ENCODE peak calls at places on chromosomes 7 and 10, in nine cellular contexts. G, W, N, Y, K, H, X, V and P are unnamed samples.

GRCh38 chr10:131905603-131906268 is 4.9 kb downstream of the PPP2R2D start:
- DNase-seq in G (no peak), W (no peak), N (no peak), Y (no peak), K (peak), H (no peak), X (no peak), V (no peak), P (no peak)

GRCh38 chr10:13180788-13181187 is 19.4 kb downstream of the MCM10 start:
- DNase-seq in G (no peak), W (no peak), N (no peak), Y (no peak), K (no peak), H (no peak), X (no peak), V (no peak), P (no peak)

GRCh38 chr10:305034-305433 is 169.8 kb downstream of the ZMYND11 start:
- DNase-seq in G (no peak), W (no peak), N (no peak), Y (no peak), K (no peak), H (no peak), X (no peak), V (no peak), P (no peak)

GRCh38 chr10:93403741-93404354 is 78.3 kb downstream of the MYOF start:
- DNase-seq in G (no peak), W (no peak), N (no peak), Y (no peak), K (no peak), H (no peak), X (peak), V (no peak), P (no peak)

GRCh38 chr10:74988787-74989574 is 122.5 kb upstream of the SAMD8 start:
- DNase-seq in G (no peak), W (no peak), N (no peak), Y (peak), K (no peak), H (no peak), X (no peak), V (no peak), P (no peak)

GRCh38 chr7:101555269-101555920 is 73.7 kb downstream of the MYL10 start:
- DNase-seq in G (no peak), W (no peak), N (no peak), Y (no peak), K (no peak), H (no peak), X (no peak), V (no peak), P (no peak)

GRCh38 chr10:86155034-86155656 is 211.4 kb downstream of the GRID1 start:
- DNase-seq in G (no peak), W (no peak), N (no peak), Y (no peak), K (no peak), H (no peak), X (no peak), V (no peak), P (no peak)

GRCh38 chr10:96512997-96513685 is 585 bp downstream of the TLL2 start:
- DNase-seq in G (peak), W (no peak), N (no peak), Y (no peak), K (no peak), H (no peak), X (peak), V (peak), P (peak)

GRCh38 chr7:22660293-22660692 is 66.7 kb upstream of the IL6 start:
- DNase-seq in G (no peak), W (no peak), N (no peak), Y (no peak), K (no peak), H (no peak), X (no peak), V (no peak), P (no peak)